ENCODE peak calls at places on chromosomes 3 and 15, in four cellular contexts. B, T, Z and M are unnamed samples.

GRCh38 chr3:134355416-134355815 is 18.8 kb downstream of the AMOTL2 start:
- DNase-seq in B (no peak), T (no peak), Z (no peak), M (no peak)

GRCh38 chr15:76994001-76994400 is 925 bp upstream of the PSTPIP1 start:
- DNase-seq in B (no peak), T (no peak), Z (no peak), M (no peak)

GRCh38 chr15:79230766-79231165 is 51.8 kb upstream of the ANKRD34C start:
- DNase-seq in B (no peak), T (no peak), Z (no peak), M (no peak)

GRCh38 chr15:51334011-51334426 is 4.4 kb downstream of the CYP19A1 start:
- DNase-seq in B (no peak), T (no peak), Z (no peak), M (no peak)

GRCh38 chr3:22372292-22372949 is 621.4 kb upstream of the ZNF385D start:
- DNase-seq in B (no peak), T (no peak), Z (no peak), M (no peak)

GRCh38 chr3:71010731-71011455 is 572.6 kb downstream of the FOXP1 start:
- DNase-seq in B (no peak), T (no peak), Z (no peak), M (no peak)

GRCh38 chr3:172680684-172681083 is 30.2 kb downstream of the NCEH1 start:
- DNase-seq in B (no peak), T (no peak), Z (no peak), M (no peak)

GRCh38 chr15:52801748-52802085 is 11.6 kb upstream of the ONECUT1 start:
- DNase-seq in B (no peak), T (no peak), Z (no peak), M (no peak)

GRCh38 chr15:66845266-66845785 is 143.3 kb downstream of the SMAD6 start:
- DNase-seq in B (no peak), T (no peak), Z (no peak), M (no peak)

GRCh38 chr15:70308011-70308761 is 210.5 kb upstream of the TLE3 start:
- DNase-seq in B (no peak), T (no peak), Z (peak; percentile 3), M (no peak)

GRCh38 chr15:65666257-65666656 is 44.5 kb downstream of the SLC24A1 start:
- DNase-seq in B (no peak), T (no peak), Z (no peak), M (no peak)

GRCh38 chr3:27415202-27415601 is 46.0 kb upstream of the NEK10 start:
- DNase-seq in B (no peak), T (no peak), Z (no peak), M (no peak)

GRCh38 chr3:17765819-17766472 is 23.5 kb upstream of the TBC1D5 start:
- DNase-seq in B (no peak), T (no peak), Z (no peak), M (no peak)

GRCh38 chr3:88452228-88452627 is 302.5 kb downstream of the C3orf38 start:
- DNase-seq in B (no peak), T (no peak), Z (no peak), M (no peak)

GRCh38 chr3:178504128-178504527 is 32.1 kb upstream of the KCNMB2 start:
- DNase-seq in B (no peak), T (no peak), Z (no peak), M (no peak)

GRCh38 chr15:32152574-32152973 is 122.3 kb downstream of the CHRNA7 start:
- DNase-seq in B (no peak), T (no peak), Z (no peak), M (no peak)

GRCh38 chr15:83570756-83571155 is 83.2 kb upstream of the ADAMTSL3 start:
- DNase-seq in B (no peak), T (no peak), Z (no peak), M (no peak)

GRCh38 chr15:83569341-83569740 is 84.6 kb upstream of the ADAMTSL3 start:
- DNase-seq in B (no peak), T (no peak), Z (no peak), M (no peak)

GRCh38 chr15:83571820-83572707 is 81.9 kb upstream of the ADAMTSL3 start:
- DNase-seq in B (no peak), T (no peak), Z (peak; percentile 12), M (no peak)

GRCh38 chr15:83578706-83579105 is 75.2 kb upstream of the ADAMTSL3 start:
- DNase-seq in B (no peak), T (no peak), Z (no peak), M (no peak)

GRCh38 chr15:83574345-83574744 is 79.6 kb upstream of the ADAMTSL3 start:
- DNase-seq in B (no peak), T (no peak), Z (no peak), M (no peak)
- TF ChIP-seq POLR2AphosphoS5 in B (no peak), T (no peak), Z (no peak), M (no peak)

GRCh38 chr3:136989781-136990524 is 32.2 kb downstream of the IL20RB start:
- DNase-seq in B (no peak), T (no peak), Z (no peak), M (no peak)

GRCh38 chr3:136995652-136996051 is 37.9 kb downstream of the IL20RB start:
- DNase-seq in B (no peak), T (no peak), Z (no peak), M (no peak)

GRCh38 chr3:136992091-136992490 is 34.3 kb downstream of the IL20RB start:
- DNase-seq in B (no peak), T (no peak), Z (no peak), M (no peak)

GRCh38 chr3:136990826-136991225 is 33.0 kb downstream of the IL20RB start:
- DNase-seq in B (no peak), T (no peak), Z (no peak), M (no peak)

GRCh38 chr3:136994772-136995516 is 37.2 kb downstream of the IL20RB start:
- DNase-seq in B (no peak), T (no peak), Z (no peak), M (no peak)
- TF ChIP-seq POLR2AphosphoS5 in B (no peak), T (no peak), Z (no peak), M (peak; percentile 97)

DNA sequence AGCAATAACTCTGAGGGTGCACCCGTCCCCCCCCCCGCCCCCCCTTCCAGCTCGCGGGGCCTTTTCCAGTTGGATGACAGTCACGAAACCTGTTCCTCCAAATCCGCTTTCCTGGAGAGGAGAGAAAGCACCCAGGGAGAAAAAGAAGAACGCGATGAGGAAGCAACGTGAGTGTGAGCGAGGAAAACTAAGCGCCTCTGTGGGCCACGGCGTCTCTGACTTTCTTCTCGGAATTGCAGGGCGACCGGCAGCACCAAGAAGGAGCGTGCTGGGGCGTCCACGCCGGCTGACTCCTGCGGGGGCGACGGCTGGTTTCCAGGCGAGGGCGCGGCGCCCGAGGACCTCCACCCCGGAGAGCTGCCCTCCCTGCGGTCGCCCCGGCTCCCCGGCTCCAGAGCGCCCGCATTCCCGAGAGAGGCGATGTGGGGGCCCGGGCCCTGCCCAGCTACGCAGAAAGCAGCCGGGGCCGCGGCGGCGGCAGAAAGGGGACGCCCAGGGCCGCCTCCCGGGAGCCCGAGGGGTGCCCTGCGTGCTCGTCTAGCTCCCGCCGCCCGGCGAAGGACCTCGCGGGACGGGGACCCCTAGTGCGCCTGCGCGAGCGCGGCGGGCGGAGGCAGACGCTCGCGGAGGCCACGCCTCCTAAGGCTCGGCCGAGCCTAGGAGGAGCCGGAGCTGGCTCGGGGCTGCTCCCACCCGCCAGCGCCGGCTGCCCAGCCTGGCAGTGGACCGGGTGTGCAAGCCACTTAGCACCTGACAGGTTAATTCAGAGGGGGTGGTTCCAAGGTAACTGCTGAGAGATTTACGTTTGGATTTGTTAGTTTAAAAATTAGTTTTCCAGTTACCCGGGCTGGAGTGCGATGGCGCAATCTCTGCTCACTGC is 15.3 kb upstream of the ADIPOQ start:
- DNase-seq in B (no peak), T (peak; percentile 99), Z (peak; percentile 49), M (no peak)
- TF ChIP-seq POLR2AphosphoS5 in B (peak; percentile 70), T (no peak), Z (peak; percentile 96), M (no peak)

GRCh38 chr3:49025793-49026520 is 3.2 kb downstream of the IMPDH2 start:
- DNase-seq in B (no peak), T (no peak), Z (no peak), M (no peak)
- TF ChIP-seq POLR2AphosphoS5 in B (peak; percentile 60), T (no peak), Z (no peak), M (no peak)

GRCh38 chr3:190444036-190444435 is 5.7 kb downstream of the TMEM207 start:
- DNase-seq in B (no peak), T (no peak), Z (no peak), M (no peak)
- TF ChIP-seq POLR2AphosphoS5 in B (no peak), T (no peak), Z (no peak), M (no peak)

GRCh38 chr3:184184546-184185234 is 1.3 kb upstream of the ABCF3 start:
- DNase-seq in B (no peak), T (no peak), Z (no peak), M (no peak)

GRCh38 chr3:184181596-184181995 is 4.4 kb upstream of the ABCF3 start:
- DNase-seq in B (no peak), T (no peak), Z (no peak), M (no peak)

GRCh38 chr3:184186184-184186901 is at the start of gene ABCF3:
- DNase-seq in B (no peak), T (no peak), Z (no peak), M (no peak)

GRCh38 chr3:184185461-184186183 is 377 bp upstream of the ABCF3 start:
- DNase-seq in B (peak; percentile 97), T (peak; percentile 97), Z (peak; percentile 97), M (peak; percentile 99)

GRCh38 chr3:184183679-184184078 is 2.3 kb upstream of the ABCF3 start:
- DNase-seq in B (no peak), T (no peak), Z (no peak), M (no peak)
- TF ChIP-seq POLR2AphosphoS5 in B (no peak), T (no peak), Z (no peak), M (no peak)

DNA sequence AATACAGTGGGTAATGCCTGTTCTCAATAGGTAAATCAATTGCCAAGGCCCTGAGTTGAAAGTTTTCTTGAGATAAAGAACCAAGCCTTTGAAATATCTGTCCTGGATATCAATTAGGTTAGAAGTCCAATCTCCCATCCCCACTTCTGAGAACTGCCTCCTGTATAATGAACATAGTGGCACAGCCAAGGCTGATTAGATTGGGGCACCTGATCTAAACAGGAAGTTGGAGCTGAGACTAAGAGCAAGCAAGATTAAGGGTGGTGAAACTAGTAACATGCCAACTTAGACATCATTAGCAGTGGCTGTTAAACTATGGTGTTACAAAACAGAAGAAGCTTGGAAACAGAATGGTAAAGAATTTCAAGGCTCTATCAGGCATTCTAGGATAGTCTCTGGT is 137.7 kb upstream of the TMEM108 start:
- DNase-seq in B (no peak), T (no peak), Z (no peak), M (no peak)
- TF ChIP-seq POLR2AphosphoS5 in B (no peak), T (no peak), Z (no peak), M (no peak)

GRCh38 chr15:75713338-75713895 is 769 bp upstream of the CSPG4 start:
- DNase-seq in B (no peak), T (no peak), Z (no peak), M (no peak)

GRCh38 chr15:75714195-75714594 is 1.5 kb upstream of the CSPG4 start:
- DNase-seq in B (no peak), T (no peak), Z (no peak), M (no peak)

GRCh38 chr15:75718326-75718725 is 5.7 kb upstream of the CSPG4 start:
- DNase-seq in B (no peak), T (no peak), Z (no peak), M (no peak)

GRCh38 chr15:75712668-75713337 is at the start of gene CSPG4:
- DNase-seq in B (no peak), T (no peak), Z (no peak), M (no peak)
- TF ChIP-seq POLR2AphosphoS5 in B (peak; percentile 39), T (no peak), Z (peak; percentile 93), M (peak; percentile 84)